ENCODE peak calls at places on chromosomes 3 and 15, in four cellular contexts. One of them, this sample, is unnamed.
A peak's percentile ranks its signal among the peaks of the same experiment; 100 is the strongest.

GRCh38 chr15:65323071-65323511 is 18.6 kb downstream of the RNU5B-1 start:
- DNase-seq in CD8-positive, alpha-beta memory T cell: no peak
- DNase-seq in heart right ventricle: peak; percentile 79
- DNase-seq in BJ: peak; percentile 4
- DNase-seq in this sample: peak; percentile 49

GRCh38 chr3:164174049-164174448 is 904.2 kb downstream of the SI start:
- DNase-seq in CD8-positive, alpha-beta memory T cell: no peak
- DNase-seq in BJ: no peak
- DNase-seq in heart right ventricle: no peak
- DNase-seq in this sample: no peak

GRCh38 chr3:180680097-180680430 is 775 bp upstream of the CCDC39 start:
- DNase-seq in CD8-positive, alpha-beta memory T cell: peak; percentile 14
- DNase-seq in BJ: no peak
- DNase-seq in heart right ventricle: no peak
- DNase-seq in this sample: peak; percentile 36

GRCh38 chr15:70199601-70200000 is 101.9 kb upstream of the TLE3 start:
- DNase-seq in CD8-positive, alpha-beta memory T cell: no peak
- DNase-seq in heart right ventricle: no peak
- DNase-seq in BJ: no peak
- DNase-seq in this sample: peak; percentile 72

GRCh38 chr3:167684389-167684993 is 30.7 kb upstream of the WDR49 start:
- DNase-seq in heart right ventricle: peak; percentile 63
- DNase-seq in CD8-positive, alpha-beta memory T cell: peak; percentile 45
- DNase-seq in BJ: peak; percentile 3
- DNase-seq in this sample: peak; percentile 26

GRCh38 chr3:54954019-54954418 is 26.2 kb upstream of the LRTM1 start:
- DNase-seq in BJ: peak; percentile 97
- DNase-seq in heart right ventricle: peak; percentile 6
- DNase-seq in CD8-positive, alpha-beta memory T cell: no peak
- DNase-seq in this sample: no peak

GRCh38 chr15:31339558-31339895 is 12.9 kb downstream of the KLF13 start:
- DNase-seq in heart right ventricle: no peak
- DNase-seq in BJ: no peak
- DNase-seq in CD8-positive, alpha-beta memory T cell: no peak
- DNase-seq in this sample: no peak

GRCh38 chr15:37516628-37517027 is 416.3 kb upstream of the MEIS2 start:
- DNase-seq in BJ: no peak
- DNase-seq in heart right ventricle: no peak
- DNase-seq in CD8-positive, alpha-beta memory T cell: no peak
- DNase-seq in this sample: no peak

GRCh38 chr15:42283671-42284070 is 10.4 kb upstream of the TMEM87A start:
- DNase-seq in BJ: no peak
- DNase-seq in heart right ventricle: no peak
- DNase-seq in CD8-positive, alpha-beta memory T cell: no peak
- DNase-seq in this sample: no peak

GRCh38 chr3:9903238-9903624 is 583 bp downstream of the IL17RE start:
- DNase-seq in heart right ventricle: peak; percentile 45
- DNase-seq in BJ: no peak
- DNase-seq in CD8-positive, alpha-beta memory T cell: no peak
- DNase-seq in this sample: no peak
- H3K4me3 ChIP-seq in heart right ventricle: no peak overlapping the region
- H3K4me3 ChIP-seq in BJ: peak overlapping the region; percentile 13
- H3K4me3 ChIP-seq in CD8-positive, alpha-beta memory T cell: no peak overlapping the region
- H3K4me3 ChIP-seq in this sample: no peak overlapping the region

GRCh38 chr3:151480492-151480891 is 19.6 kb upstream of the IGSF10 start:
- DNase-seq in CD8-positive, alpha-beta memory T cell: no peak
- DNase-seq in heart right ventricle: no peak
- DNase-seq in BJ: no peak
- DNase-seq in this sample: no peak

GRCh38 chr3:151478376-151478702 is 17.5 kb upstream of the IGSF10 start:
- DNase-seq in heart right ventricle: no peak
- DNase-seq in CD8-positive, alpha-beta memory T cell: no peak
- DNase-seq in BJ: no peak
- DNase-seq in this sample: no peak

GRCh38 chr3:151483961-151484360 is 23.1 kb upstream of the IGSF10 start:
- DNase-seq in heart right ventricle: no peak
- DNase-seq in CD8-positive, alpha-beta memory T cell: no peak
- DNase-seq in BJ: no peak
- DNase-seq in this sample: no peak

GRCh38 chr3:151479452-151479851 is 18.6 kb upstream of the IGSF10 start:
- DNase-seq in CD8-positive, alpha-beta memory T cell: no peak
- DNase-seq in BJ: no peak
- DNase-seq in heart right ventricle: no peak
- DNase-seq in this sample: no peak

GRCh38 chr3:151483488-151483887 is 22.6 kb upstream of the IGSF10 start:
- DNase-seq in heart right ventricle: no peak
- DNase-seq in CD8-positive, alpha-beta memory T cell: no peak
- DNase-seq in BJ: no peak
- DNase-seq in this sample: no peak
- H3K27me3 ChIP-seq in heart right ventricle: no peaks in the 10 kb centered on the region
- H3K27me3 ChIP-seq in CD8-positive, alpha-beta memory T cell: no peaks in the 10 kb centered on the region
- H3K27me3 ChIP-seq in BJ: no peaks in the 10 kb centered on the region
- H3K27me3 ChIP-seq in this sample: no peaks in the 10 kb centered on the region

DNA sequence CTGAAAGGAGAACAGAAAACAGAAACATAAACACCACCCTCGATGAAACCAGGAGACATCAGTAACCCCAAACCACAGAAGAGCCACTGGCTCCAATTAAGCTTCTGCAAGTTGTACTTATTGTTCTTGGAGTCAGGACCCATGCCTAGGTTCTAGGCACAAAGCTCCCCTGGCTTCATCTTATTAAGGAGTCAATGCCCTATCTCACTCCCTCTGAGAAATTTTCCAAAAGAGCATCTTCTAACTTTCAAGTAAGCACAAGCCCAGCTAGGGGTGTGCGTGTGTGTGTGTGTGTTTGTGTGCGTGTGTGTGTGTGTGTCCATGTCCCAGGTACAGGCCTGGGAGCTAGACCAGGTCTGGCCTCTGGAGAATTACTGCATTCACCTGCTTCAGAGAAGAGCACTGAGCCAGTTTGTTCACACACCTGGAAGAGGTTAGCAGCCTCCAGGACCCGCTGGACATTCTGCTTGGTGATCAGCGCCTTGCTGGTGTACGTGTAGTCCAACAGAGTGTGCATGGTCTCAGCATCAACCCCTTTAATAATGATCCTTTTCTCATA is 28.0 kb downstream of the KLHL6 start:
- DNase-seq in BJ: no peak
- DNase-seq in CD8-positive, alpha-beta memory T cell: no peak
- DNase-seq in heart right ventricle: no peak
- DNase-seq in this sample: no peak
- H3K36me3 ChIP-seq in BJ: no peaks in the 10 kb centered on the region
- H3K36me3 ChIP-seq in CD8-positive, alpha-beta memory T cell: peaks cover 8% of the 10 kb centered on the region
- H3K36me3 ChIP-seq in heart right ventricle: no peaks in the 10 kb centered on the region
- H3K36me3 ChIP-seq in this sample: no peaks in the 10 kb centered on the region

GRCh38 chr3:29283297-29283681 is 2.4 kb downstream of the RBMS3 start:
- DNase-seq in BJ: no peak
- DNase-seq in CD8-positive, alpha-beta memory T cell: no peak
- DNase-seq in heart right ventricle: no peak
- DNase-seq in this sample: no peak

GRCh38 chr3:29283739-29284138 is 2.9 kb downstream of the RBMS3 start:
- DNase-seq in CD8-positive, alpha-beta memory T cell: no peak
- DNase-seq in heart right ventricle: no peak
- DNase-seq in BJ: no peak
- DNase-seq in this sample: no peak

GRCh38 chr3:29281265-29282228 is 676 bp downstream of the RBMS3 start:
- DNase-seq in BJ: no peak
- DNase-seq in heart right ventricle: peak; percentile 38
- DNase-seq in CD8-positive, alpha-beta memory T cell: no peak
- DNase-seq in this sample: no peak

GRCh38 chr3:29280675-29281264 is at the start of gene RBMS3:
- DNase-seq in BJ: peak; percentile 83
- DNase-seq in heart right ventricle: peak; percentile 93
- DNase-seq in CD8-positive, alpha-beta memory T cell: no peak
- DNase-seq in this sample: peak; percentile 8

DNA sequence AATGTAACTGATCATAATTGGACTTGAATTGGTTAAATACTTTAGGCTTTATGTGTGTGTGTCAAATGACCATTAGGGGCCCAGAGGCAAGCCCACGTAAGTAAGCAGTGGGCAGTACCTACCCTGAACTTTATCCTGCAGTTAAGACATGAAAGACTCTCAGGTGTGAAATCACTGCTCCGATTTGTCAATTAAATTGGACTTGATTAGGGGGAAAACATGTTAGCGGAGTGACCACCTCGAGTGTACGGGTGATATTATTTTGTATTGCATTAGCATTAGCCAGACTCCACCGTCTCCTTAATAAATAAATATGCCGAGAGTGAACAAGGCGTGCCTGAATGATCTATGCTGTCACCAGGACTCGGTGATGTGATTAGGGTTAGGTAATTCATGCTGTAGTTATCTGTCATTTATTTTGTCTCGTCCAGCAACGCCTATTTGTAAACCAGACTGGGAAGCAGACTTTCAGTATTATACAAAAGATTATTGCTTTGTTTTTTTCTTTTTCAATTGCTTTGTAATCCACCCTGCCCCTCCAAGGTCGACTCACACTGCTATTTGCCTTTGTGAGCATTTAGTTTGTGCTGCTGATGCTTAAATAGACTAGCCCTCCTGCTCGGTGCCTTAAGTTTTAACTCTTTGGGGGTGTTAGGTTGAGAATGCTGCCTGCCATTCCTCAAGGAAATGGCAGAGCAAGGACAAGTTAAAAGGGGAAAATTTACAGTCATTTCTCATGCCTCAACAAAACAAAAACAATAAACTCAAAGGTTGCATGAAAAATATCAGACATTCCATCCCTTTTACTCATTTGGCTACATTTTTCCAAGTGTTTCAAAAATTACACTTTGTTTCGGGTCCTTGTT is 1.8 kb downstream of the RBMS3 start:
- DNase-seq in BJ: no peak
- DNase-seq in heart right ventricle: no peak
- DNase-seq in CD8-positive, alpha-beta memory T cell: no peak
- DNase-seq in this sample: no peak
- H3K4me3 ChIP-seq in BJ: peak overlapping the region; percentile 67
- H3K4me3 ChIP-seq in heart right ventricle: peak overlapping the region; percentile 68
- H3K4me3 ChIP-seq in CD8-positive, alpha-beta memory T cell: no peak overlapping the region
- H3K4me3 ChIP-seq in this sample: peak overlapping the region; percentile 34

GRCh38 chr3:127573401-127573800 is 17.1 kb downstream of the TPRA1 start:
- DNase-seq in CD8-positive, alpha-beta memory T cell: no peak
- DNase-seq in heart right ventricle: no peak
- DNase-seq in BJ: no peak
- DNase-seq in this sample: no peak

GRCh38 chr3:127573916-127574315 is 16.6 kb downstream of the TPRA1 start:
- DNase-seq in CD8-positive, alpha-beta memory T cell: no peak
- DNase-seq in BJ: no peak
- DNase-seq in heart right ventricle: no peak
- DNase-seq in this sample: no peak

GRCh38 chr3:127570520-127570919 is 20.0 kb downstream of the TPRA1 start:
- DNase-seq in CD8-positive, alpha-beta memory T cell: no peak
- DNase-seq in heart right ventricle: no peak
- DNase-seq in BJ: no peak
- DNase-seq in this sample: no peak

GRCh38 chr3:127572735-127573134 is 17.8 kb downstream of the TPRA1 start:
- DNase-seq in heart right ventricle: no peak
- DNase-seq in BJ: no peak
- DNase-seq in CD8-positive, alpha-beta memory T cell: no peak
- DNase-seq in this sample: no peak

GRCh38 chr3:127572186-127572585 is 18.3 kb downstream of the TPRA1 start:
- DNase-seq in BJ: no peak
- DNase-seq in CD8-positive, alpha-beta memory T cell: no peak
- DNase-seq in heart right ventricle: no peak
- DNase-seq in this sample: no peak
- H3K27me3 ChIP-seq in BJ: no peaks in the 10 kb centered on the region
- H3K27me3 ChIP-seq in CD8-positive, alpha-beta memory T cell: no peaks in the 10 kb centered on the region
- H3K27me3 ChIP-seq in heart right ventricle: no peaks in the 10 kb centered on the region
- H3K27me3 ChIP-seq in this sample: no peaks in the 10 kb centered on the region